ENCODE peak calls at places on chromosome 3, in nine cellular contexts. One of them, this sample, is unnamed.

GRCh38 chr3:123278446-123278845 is 76.7 kb downstream of the SEC22A start:
- DNase-seq in cardiac fibroblast: no peak
- DNase-seq in fibroblast of lung: no peak
- DNase-seq in dorsolateral prefrontal cortex: no peak
- DNase-seq in MV-4-11: no peak
- DNase-seq in adrenal gland: no peak
- DNase-seq in stimulated activated CD8-positive, alpha-beta memory T cell treated with anti-CD3 and anti-CD28 coated beads, Interleukin-12 subunit alpha, Interleukin-12 subunit beta, amount 100 ng/mL, for 4 hours: no peak
- DNase-seq in islet precursor cell: no peak
- DNase-seq in iPS-NIHi11: no peak
- DNase-seq in this sample: no peak

GRCh38 chr3:38281895-38282686 is at the start of gene SLC22A14:
- DNase-seq in stimulated activated CD8-positive, alpha-beta memory T cell treated with anti-CD3 and anti-CD28 coated beads, Interleukin-12 subunit alpha, Interleukin-12 subunit beta, amount 100 ng/mL, for 4 hours: no peak
- DNase-seq in cardiac fibroblast: peak; percentile 6
- DNase-seq in dorsolateral prefrontal cortex: no peak
- DNase-seq in fibroblast of lung: no peak
- DNase-seq in adrenal gland: no peak
- DNase-seq in islet precursor cell: no peak
- DNase-seq in iPS-NIHi11: peak; percentile 47
- DNase-seq in MV-4-11: no peak
- DNase-seq in this sample: peak; percentile 39

GRCh38 chr3:151835751-151836550 is 22.0 kb downstream of the AADAC start:
- DNase-seq in iPS-NIHi11: peak; percentile 25
- DNase-seq in adrenal gland: no peak
- DNase-seq in stimulated activated CD8-positive, alpha-beta memory T cell treated with anti-CD3 and anti-CD28 coated beads, Interleukin-12 subunit alpha, Interleukin-12 subunit beta, amount 100 ng/mL, for 4 hours: no peak
- DNase-seq in MV-4-11: peak; percentile 15
- DNase-seq in fibroblast of lung: peak; percentile 81
- DNase-seq in cardiac fibroblast: peak; percentile 65
- DNase-seq in islet precursor cell: peak; percentile 59
- DNase-seq in dorsolateral prefrontal cortex: no peak
- DNase-seq in this sample: no peak

GRCh38 chr3:37652405-37652804 is 209.3 kb upstream of the CTDSPL start:
- DNase-seq in dorsolateral prefrontal cortex: no peak
- DNase-seq in adrenal gland: no peak
- DNase-seq in islet precursor cell: no peak
- DNase-seq in cardiac fibroblast: no peak
- DNase-seq in stimulated activated CD8-positive, alpha-beta memory T cell treated with anti-CD3 and anti-CD28 coated beads, Interleukin-12 subunit alpha, Interleukin-12 subunit beta, amount 100 ng/mL, for 4 hours: no peak
- DNase-seq in MV-4-11: no peak
- DNase-seq in fibroblast of lung: no peak
- DNase-seq in iPS-NIHi11: no peak
- DNase-seq in this sample: no peak

GRCh38 chr3:49296781-49297420 is 19.9 kb upstream of the C3orf62 start:
- DNase-seq in dorsolateral prefrontal cortex: no peak
- DNase-seq in stimulated activated CD8-positive, alpha-beta memory T cell treated with anti-CD3 and anti-CD28 coated beads, Interleukin-12 subunit alpha, Interleukin-12 subunit beta, amount 100 ng/mL, for 4 hours: no peak
- DNase-seq in MV-4-11: no peak
- DNase-seq in islet precursor cell: no peak
- DNase-seq in iPS-NIHi11: no peak
- DNase-seq in fibroblast of lung: no peak
- DNase-seq in adrenal gland: peak; percentile 44
- DNase-seq in cardiac fibroblast: peak; percentile 65
- DNase-seq in this sample: no peak

GRCh38 chr3:129112308-129113052 is 9.1 kb downstream of the RAB43 start:
- DNase-seq in stimulated activated CD8-positive, alpha-beta memory T cell treated with anti-CD3 and anti-CD28 coated beads, Interleukin-12 subunit alpha, Interleukin-12 subunit beta, amount 100 ng/mL, for 4 hours: no peak
- DNase-seq in cardiac fibroblast: peak; percentile 50
- DNase-seq in iPS-NIHi11: no peak
- DNase-seq in adrenal gland: no peak
- DNase-seq in dorsolateral prefrontal cortex: no peak
- DNase-seq in MV-4-11: peak; percentile 79
- DNase-seq in fibroblast of lung: no peak
- DNase-seq in islet precursor cell: no peak
- DNase-seq in this sample: no peak

GRCh38 chr3:172675371-172676193 is 35.3 kb downstream of the NCEH1 start:
- DNase-seq in cardiac fibroblast: peak; percentile 85
- DNase-seq in iPS-NIHi11: peak; percentile 48
- DNase-seq in fibroblast of lung: peak; percentile 41
- DNase-seq in stimulated activated CD8-positive, alpha-beta memory T cell treated with anti-CD3 and anti-CD28 coated beads, Interleukin-12 subunit alpha, Interleukin-12 subunit beta, amount 100 ng/mL, for 4 hours: no peak
- DNase-seq in MV-4-11: peak; percentile 47
- DNase-seq in adrenal gland: no peak
- DNase-seq in islet precursor cell: no peak
- DNase-seq in dorsolateral prefrontal cortex: no peak
- DNase-seq in this sample: no peak

GRCh38 chr3:157067114-157067513 is 92.8 kb downstream of the CCNL1 start:
- DNase-seq in stimulated activated CD8-positive, alpha-beta memory T cell treated with anti-CD3 and anti-CD28 coated beads, Interleukin-12 subunit alpha, Interleukin-12 subunit beta, amount 100 ng/mL, for 4 hours: no peak
- DNase-seq in fibroblast of lung: no peak
- DNase-seq in adrenal gland: no peak
- DNase-seq in iPS-NIHi11: no peak
- DNase-seq in dorsolateral prefrontal cortex: no peak
- DNase-seq in MV-4-11: no peak
- DNase-seq in cardiac fibroblast: no peak
- DNase-seq in islet precursor cell: no peak
- DNase-seq in this sample: no peak